ENCODE peak calls at places on chromosomes 6 and 20, in six cellular contexts. I, N, C, P, R and H are unnamed samples.

GRCh38 chr6:15842718-15843117 is 179.9 kb upstream of the DTNBP1 start:
- DNase-seq in R (no peak), P (no peak), N (no peak), I (no peak), C (no peak), H (no peak)

GRCh38 chr6:41523957-41524633 is 22.1 kb upstream of the FOXP4 start:
- DNase-seq in I (no peak), P (no peak), N (no peak), R (no peak), C (no peak), H (no peak)

GRCh38 chr20:22795897-22796296 is 211.5 kb upstream of the FOXA2 start:
- DNase-seq in N (no peak), P (peak), C (peak), I (peak), R (no peak), H (no peak)

GRCh38 chr6:35363293-35363750 is 21.0 kb downstream of the PPARD start:
- DNase-seq in N (no peak), R (peak), C (no peak), I (no peak), P (no peak), H (peak)

GRCh38 chr20:34472246-34472925 is 43.8 kb upstream of the DYNLRB1 start:
- DNase-seq in I (no peak), P (no peak), N (no peak), C (peak), R (no peak), H (peak)

GRCh38 chr6:162631546-162631945 is 96.0 kb downstream of the PRKN start:
- DNase-seq in N (no peak), I (no peak), P (no peak), C (no peak), R (no peak), H (no peak)

GRCh38 chr20:31749223-31749622 is 10.1 kb downstream of the TPX2 start:
- DNase-seq in C (no peak), N (no peak), R (no peak), P (no peak), I (no peak), H (no peak)

GRCh38 chr6:90135672-90136071 is 161.0 kb downstream of the BACH2 start:
- DNase-seq in R (no peak), P (no peak), C (no peak), I (no peak), N (no peak), H (no peak)

GRCh38 chr6:107128175-107128574 is 12.9 kb upstream of the BEND3 start:
- DNase-seq in N (no peak), I (no peak), R (no peak), P (no peak), C (no peak), H (no peak)

GRCh38 chr6:136226674-136227377 is 23.3 kb downstream of the MTFR2 start:
- DNase-seq in P (peak), R (no peak), I (no peak), C (no peak), N (no peak), H (no peak)

GRCh38 chr6:136225496-136225895 is 24.6 kb downstream of the MTFR2 start:
- DNase-seq in P (no peak), N (no peak), C (no peak), R (no peak), I (no peak), H (peak)

GRCh38 chr6:136230219-136230980 is 19.7 kb downstream of the MTFR2 start:
- DNase-seq in R (no peak), N (no peak), P (no peak), C (no peak), I (no peak), H (no peak)

GRCh38 chr6:136228811-136229210 is 21.3 kb downstream of the MTFR2 start:
- DNase-seq in P (no peak), N (no peak), I (no peak), C (no peak), R (no peak), H (peak)

GRCh38 chr6:136226027-136226673 is 24.0 kb downstream of the MTFR2 start:
- DNase-seq in N (peak), R (peak), P (peak), C (peak), I (peak), H (peak)
- TF ChIP-seq MAX in N (no peak), R (no peak), P (no peak), C (no peak), I (no peak), H (no peak)

GRCh38 chr6:128158496-128158895 is 257.6 kb upstream of the THEMIS start:
- DNase-seq in N (no peak), I (no peak), C (peak), R (no peak), P (no peak), H (no peak)
- TF ChIP-seq MAX in N (no peak), I (no peak), C (no peak), R (no peak), P (no peak), H (no peak)

GRCh38 chr6:108685970-108686369 is 125.3 kb downstream of the FOXO3 start:
- DNase-seq in R (no peak), N (no peak), P (no peak), I (no peak), C (no peak), H (no peak)

GRCh38 chr6:108690326-108691000 is 129.7 kb downstream of the FOXO3 start:
- DNase-seq in P (no peak), R (no peak), I (no peak), N (no peak), C (no peak), H (no peak)

GRCh38 chr6:108687921-108688320 is 127.2 kb downstream of the FOXO3 start:
- DNase-seq in C (no peak), P (no peak), R (no peak), N (no peak), I (no peak), H (no peak)

GRCh38 chr6:108686896-108687295 is 126.2 kb downstream of the FOXO3 start:
- DNase-seq in P (no peak), I (no peak), C (no peak), N (no peak), R (no peak), H (no peak)

GRCh38 chr6:108689279-108690161 is 128.8 kb downstream of the FOXO3 start:
- DNase-seq in P (no peak), R (no peak), N (no peak), C (no peak), I (no peak), H (peak)
- TF ChIP-seq MAX in P (no peak), R (no peak), N (no peak), C (no peak), I (no peak), H (peak)

GRCh38 chr20:49659096-49659495 is 54.6 kb downstream of the B4GALT5 start:
- DNase-seq in R (no peak), I (no peak), C (no peak), P (no peak), N (no peak), H (no peak)

GRCh38 chr20:49660912-49661311 is 52.8 kb downstream of the B4GALT5 start:
- DNase-seq in N (no peak), P (no peak), R (no peak), I (no peak), C (no peak), H (no peak)

GRCh38 chr20:49656304-49656703 is 57.4 kb downstream of the B4GALT5 start:
- DNase-seq in N (no peak), P (no peak), R (no peak), I (no peak), C (no peak), H (no peak)

GRCh38 chr20:49657118-49657901 is 56.4 kb downstream of the B4GALT5 start:
- DNase-seq in N (no peak), R (no peak), C (no peak), P (no peak), I (no peak), H (peak)

DNA sequence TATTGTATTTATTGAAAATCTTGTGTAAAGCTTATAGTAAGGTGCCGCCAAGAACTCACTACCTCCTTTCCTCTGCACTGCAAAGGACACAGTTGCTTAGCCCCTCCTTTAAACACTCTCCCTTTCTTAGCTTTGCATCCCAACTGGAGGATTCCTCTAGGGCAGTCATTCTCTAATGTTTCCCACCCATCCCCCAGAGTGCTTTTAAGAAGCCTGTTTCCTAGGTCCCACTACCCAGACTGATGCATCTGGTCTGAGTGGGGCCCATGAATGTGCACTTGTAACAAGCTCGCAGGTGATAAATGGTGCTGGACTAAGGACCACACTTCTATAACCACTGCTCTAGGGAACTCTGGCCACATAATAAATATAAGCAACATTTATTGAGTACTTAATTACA is 55.2 kb downstream of the B4GALT5 start:
- DNase-seq in N (no peak), C (no peak), P (no peak), I (no peak), R (no peak), H (no peak)
- TF ChIP-seq MAX in N (no peak), C (no peak), P (no peak), I (no peak), R (no peak), H (no peak)